ENCODE peak calls at places on chromosome 21, in five cellular contexts. One of them, this sample, is unnamed.

GRCh38 chr21:41827951-41828883 is 50.9 kb downstream of the PRDM15 start:
- DNase-seq in cardiac muscle cell: no peak
- DNase-seq in HFF-Myc: no peak
- DNase-seq in fibroblast of lung: no peak
- DNase-seq in bronchial epithelial cell: no peak
- DNase-seq in this sample: no peak

GRCh38 chr21:26752849-26753248 is 92.4 kb downstream of the ADAMTS1 start:
- DNase-seq in fibroblast of lung: no peak
- DNase-seq in HFF-Myc: no peak
- DNase-seq in cardiac muscle cell: no peak
- DNase-seq in bronchial epithelial cell: no peak
- DNase-seq in this sample: no peak

GRCh38 chr21:44613386-44614155 is 1.7 kb downstream of the KRTAP10-8 start:
- DNase-seq in HFF-Myc: no peak
- DNase-seq in fibroblast of lung: no peak
- DNase-seq in cardiac muscle cell: no peak
- DNase-seq in bronchial epithelial cell: no peak
- DNase-seq in this sample: peak

GRCh38 chr21:30986966-30987365 is 51.3 kb downstream of the KRTAP19-8 start:
- DNase-seq in HFF-Myc: no peak
- DNase-seq in bronchial epithelial cell: no peak
- DNase-seq in fibroblast of lung: no peak
- DNase-seq in cardiac muscle cell: no peak
- DNase-seq in this sample: no peak

GRCh38 chr21:40053007-40053406 is 185.8 kb downstream of the PCP4 start:
- DNase-seq in fibroblast of lung: no peak
- DNase-seq in HFF-Myc: no peak
- DNase-seq in cardiac muscle cell: no peak
- DNase-seq in bronchial epithelial cell: no peak
- DNase-seq in this sample: no peak

GRCh38 chr21:14545906-14546480 is at the start of gene SAMSN1:
- DNase-seq in HFF-Myc: no peak
- DNase-seq in fibroblast of lung: no peak
- DNase-seq in bronchial epithelial cell: peak
- DNase-seq in cardiac muscle cell: peak
- DNase-seq in this sample: no peak

GRCh38 chr21:41510500-41510899 is 2.5 kb upstream of the TMPRSS2 start:
- DNase-seq in fibroblast of lung: no peak
- DNase-seq in HFF-Myc: no peak
- DNase-seq in bronchial epithelial cell: no peak
- DNase-seq in cardiac muscle cell: no peak
- DNase-seq in this sample: no peak

GRCh38 chr21:40795313-40795712 is 51.6 kb downstream of the DSCAM start:
- DNase-seq in fibroblast of lung: no peak
- DNase-seq in HFF-Myc: no peak
- DNase-seq in bronchial epithelial cell: no peak
- DNase-seq in cardiac muscle cell: no peak
- DNase-seq in this sample: no peak

GRCh38 chr21:27021801-27022200 is 54.9 kb upstream of the ADAMTS5 start:
- DNase-seq in HFF-Myc: no peak
- DNase-seq in fibroblast of lung: no peak
- DNase-seq in cardiac muscle cell: no peak
- DNase-seq in bronchial epithelial cell: no peak
- DNase-seq in this sample: no peak

GRCh38 chr21:20644552-20644951 is 353.7 kb upstream of the NCAM2 start:
- DNase-seq in HFF-Myc: no peak
- DNase-seq in cardiac muscle cell: no peak
- DNase-seq in fibroblast of lung: no peak
- DNase-seq in bronchial epithelial cell: no peak
- DNase-seq in this sample: no peak

GRCh38 chr21:15992171-15992570 is 262.4 kb downstream of the USP25 start:
- DNase-seq in fibroblast of lung: peak
- DNase-seq in bronchial epithelial cell: no peak
- DNase-seq in HFF-Myc: no peak
- DNase-seq in cardiac muscle cell: no peak
- DNase-seq in this sample: no peak

GRCh38 chr21:29230541-29231275 is 68.0 kb upstream of the BACH1 start:
- DNase-seq in cardiac muscle cell: peak
- DNase-seq in bronchial epithelial cell: no peak
- DNase-seq in HFF-Myc: no peak
- DNase-seq in fibroblast of lung: peak
- DNase-seq in this sample: no peak

GRCh38 chr21:29189358-29189757 is 58.9 kb downstream of the MAP3K7CL start:
- DNase-seq in HFF-Myc: no peak
- DNase-seq in cardiac muscle cell: no peak
- DNase-seq in fibroblast of lung: no peak
- DNase-seq in bronchial epithelial cell: peak
- DNase-seq in this sample: no peak

GRCh38 chr21:43290529-43291346 is 121.9 kb downstream of the CRYAA start:
- DNase-seq in bronchial epithelial cell: no peak
- DNase-seq in fibroblast of lung: no peak
- DNase-seq in cardiac muscle cell: no peak
- DNase-seq in HFF-Myc: no peak
- DNase-seq in this sample: no peak

GRCh38 chr21:16533692-16534407 is 804.1 kb downstream of the USP25 start:
- DNase-seq in cardiac muscle cell: no peak
- DNase-seq in fibroblast of lung: no peak
- DNase-seq in HFF-Myc: no peak
- DNase-seq in bronchial epithelial cell: no peak
- DNase-seq in this sample: no peak

DNA sequence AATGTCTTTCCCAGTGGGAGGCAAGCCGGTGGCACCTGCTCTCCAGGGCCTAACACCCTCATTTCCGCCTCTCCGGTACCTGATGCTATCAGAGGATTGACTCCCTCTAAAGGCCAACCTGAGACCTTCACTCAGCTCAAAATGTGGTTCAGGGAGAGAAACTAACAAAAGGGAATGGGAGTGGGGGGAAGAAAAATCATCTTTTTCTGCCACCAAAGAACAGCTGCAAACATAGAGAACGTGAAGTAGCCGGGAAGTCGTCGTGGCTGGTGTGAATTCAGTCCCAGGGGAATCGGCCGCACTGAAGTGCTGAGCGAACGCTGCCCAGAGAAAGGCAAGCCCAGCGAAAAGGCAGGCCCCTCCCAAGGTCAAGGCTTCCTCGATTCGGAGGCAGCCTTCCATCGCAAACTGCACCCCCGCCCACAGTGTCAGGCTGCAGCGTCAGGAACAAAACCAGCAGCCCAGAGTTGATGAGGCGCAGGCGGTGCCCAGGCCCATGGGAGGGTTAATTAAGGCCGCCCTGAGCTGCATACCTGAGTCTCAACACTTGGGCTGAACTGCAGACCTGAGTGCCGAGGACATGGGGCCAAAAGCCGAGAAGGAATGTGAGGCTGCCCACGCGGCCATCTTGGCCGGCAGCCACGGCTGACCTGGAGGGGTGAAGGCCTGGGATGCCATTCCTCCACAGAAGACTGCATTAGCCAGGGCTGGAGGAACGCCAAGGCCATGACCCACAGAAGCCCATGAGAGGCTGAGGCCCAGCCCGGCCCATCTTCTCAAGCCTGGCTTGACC is 160.2 kb downstream of the PSMG1 start:
- DNase-seq in HFF-Myc: no peak
- DNase-seq in bronchial epithelial cell: no peak
- DNase-seq in fibroblast of lung: peak
- DNase-seq in cardiac muscle cell: peak
- DNase-seq in this sample: no peak
- H3K4me3 ChIP-seq in HFF-Myc: no peak
- H3K4me3 ChIP-seq in bronchial epithelial cell: no peak
- H3K4me3 ChIP-seq in fibroblast of lung: no peak
- H3K4me3 ChIP-seq in cardiac muscle cell: no peak
- H3K4me3 ChIP-seq in this sample: no peak

GRCh38 chr21:36692844-36693143 is 6.1 kb upstream of the SIM2 start:
- DNase-seq in fibroblast of lung: no peak
- DNase-seq in HFF-Myc: no peak
- DNase-seq in cardiac muscle cell: no peak
- DNase-seq in bronchial epithelial cell: no peak
- DNase-seq in this sample: no peak
- H3K4me3 ChIP-seq in fibroblast of lung: no peak
- H3K4me3 ChIP-seq in HFF-Myc: no peak
- H3K4me3 ChIP-seq in cardiac muscle cell: no peak
- H3K4me3 ChIP-seq in bronchial epithelial cell: no peak
- H3K4me3 ChIP-seq in this sample: no peak

DNA sequence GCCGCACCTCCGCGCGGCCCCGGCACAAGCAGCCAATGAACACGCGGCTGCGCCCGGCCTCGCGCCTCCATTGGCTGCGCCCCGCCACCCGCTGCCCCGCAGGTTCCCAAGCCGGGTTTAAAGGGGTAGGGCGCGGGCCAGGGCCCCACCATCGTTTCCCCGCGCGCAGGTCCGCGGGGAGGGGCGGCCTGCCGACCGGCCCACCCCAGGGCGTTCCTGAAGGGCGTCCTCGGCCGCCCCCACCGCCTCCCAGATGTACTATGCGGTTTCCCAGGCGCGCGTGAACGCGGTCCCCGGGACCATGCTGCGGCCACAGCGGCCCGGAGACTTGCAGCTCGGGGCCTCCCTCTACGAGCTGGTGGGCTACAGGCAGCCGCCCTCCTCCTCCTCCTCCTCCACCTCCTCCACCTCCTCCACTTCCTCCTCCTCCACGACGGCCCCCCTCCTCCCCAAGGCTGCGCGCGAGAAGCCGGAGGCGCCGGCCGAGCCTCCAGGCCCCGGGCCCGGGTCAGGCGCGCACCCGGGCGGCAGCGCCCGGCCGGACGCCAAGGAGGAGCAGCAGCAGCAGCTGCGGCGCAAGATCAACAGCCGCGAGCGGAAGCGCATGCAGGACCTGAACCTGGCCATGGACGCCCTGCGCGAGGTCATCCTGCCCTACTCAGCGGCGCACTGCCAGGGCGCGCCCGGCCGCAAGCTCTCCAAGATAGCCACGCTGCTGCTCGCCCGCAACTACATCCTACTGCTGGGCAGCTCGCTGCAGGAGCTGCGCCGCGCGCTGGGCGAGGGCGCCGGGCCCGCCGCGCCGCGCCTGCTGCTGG is at the start of gene OLIG1:
- DNase-seq in fibroblast of lung: no peak
- DNase-seq in HFF-Myc: no peak
- DNase-seq in bronchial epithelial cell: no peak
- DNase-seq in cardiac muscle cell: peak
- DNase-seq in this sample: peak
- H3K4me3 ChIP-seq in fibroblast of lung: no peak
- H3K4me3 ChIP-seq in HFF-Myc: no peak
- H3K4me3 ChIP-seq in bronchial epithelial cell: peak
- H3K4me3 ChIP-seq in cardiac muscle cell: peak
- H3K4me3 ChIP-seq in this sample: peak

GRCh38 chr21:33732038-33732437 is 89.7 kb downstream of the ITSN1 start:
- DNase-seq in bronchial epithelial cell: no peak
- DNase-seq in fibroblast of lung: no peak
- DNase-seq in HFF-Myc: no peak
- DNase-seq in cardiac muscle cell: no peak
- DNase-seq in this sample: no peak
- H3K4me3 ChIP-seq in bronchial epithelial cell: no peak
- H3K4me3 ChIP-seq in fibroblast of lung: no peak
- H3K4me3 ChIP-seq in HFF-Myc: no peak
- H3K4me3 ChIP-seq in cardiac muscle cell: no peak
- H3K4me3 ChIP-seq in this sample: no peak

GRCh38 chr21:36700961-36701911 is 2.3 kb downstream of the SIM2 start:
- DNase-seq in fibroblast of lung: no peak
- DNase-seq in bronchial epithelial cell: no peak
- DNase-seq in HFF-Myc: no peak
- DNase-seq in cardiac muscle cell: no peak
- DNase-seq in this sample: peak
- H3K4me3 ChIP-seq in fibroblast of lung: no peak
- H3K4me3 ChIP-seq in bronchial epithelial cell: peak
- H3K4me3 ChIP-seq in HFF-Myc: no peak
- H3K4me3 ChIP-seq in cardiac muscle cell: peak
- H3K4me3 ChIP-seq in this sample: peak

GRCh38 chr21:46022551-46023107 is 41.1 kb downstream of the COL6A1 start:
- DNase-seq in cardiac muscle cell: no peak
- DNase-seq in bronchial epithelial cell: no peak
- DNase-seq in HFF-Myc: no peak
- DNase-seq in fibroblast of lung: no peak
- DNase-seq in this sample: no peak

GRCh38 chr21:46021978-46022544 is 40.5 kb downstream of the COL6A1 start:
- DNase-seq in HFF-Myc: no peak
- DNase-seq in bronchial epithelial cell: no peak
- DNase-seq in fibroblast of lung: no peak
- DNase-seq in cardiac muscle cell: no peak
- DNase-seq in this sample: no peak

GRCh38 chr21:46023126-46023985 is 41.8 kb downstream of the COL6A1 start:
- DNase-seq in HFF-Myc: no peak
- DNase-seq in bronchial epithelial cell: no peak
- DNase-seq in fibroblast of lung: no peak
- DNase-seq in cardiac muscle cell: peak
- DNase-seq in this sample: no peak

GRCh38 chr21:46020581-46020980 is 39.0 kb downstream of the COL6A1 start:
- DNase-seq in bronchial epithelial cell: no peak
- DNase-seq in cardiac muscle cell: no peak
- DNase-seq in fibroblast of lung: no peak
- DNase-seq in HFF-Myc: no peak
- DNase-seq in this sample: no peak

GRCh38 chr21:46021398-46021797 is 39.8 kb downstream of the COL6A1 start:
- DNase-seq in HFF-Myc: no peak
- DNase-seq in fibroblast of lung: no peak
- DNase-seq in cardiac muscle cell: no peak
- DNase-seq in bronchial epithelial cell: no peak
- DNase-seq in this sample: no peak
- H3K4me3 ChIP-seq in HFF-Myc: no peak
- H3K4me3 ChIP-seq in fibroblast of lung: no peak
- H3K4me3 ChIP-seq in cardiac muscle cell: no peak
- H3K4me3 ChIP-seq in bronchial epithelial cell: no peak
- H3K4me3 ChIP-seq in this sample: no peak